ENCODE peak calls at places on chromosomes 6 and 20, in seven cellular contexts. One of them, this sample, is unnamed.

GRCh38 chr6:27374824-27375612 is 13.5 kb upstream of the ZNF391 start:
- DNase-seq in GM23338: peak
- DNase-seq in activated naive CD4-positive, alpha-beta T cell: peak
- DNase-seq in stimulated activated CD4-positive, alpha-beta T cell treated with anti-CD3 and anti-CD28 coated beads, Interleukin-4, amount 100 ng/mL, for 24 hours: peak
- DNase-seq in aorta: peak
- DNase-seq in cerebellar cortex: peak
- DNase-seq in fibroblast of the conjunctiva: peak
- DNase-seq in this sample: peak

GRCh38 chr6:33206027-33206863 is 1.8 kb downstream of the HSD17B8 start:
- DNase-seq in activated naive CD4-positive, alpha-beta T cell: no peak
- DNase-seq in cerebellar cortex: no peak
- DNase-seq in GM23338: no peak
- DNase-seq in aorta: no peak
- DNase-seq in fibroblast of the conjunctiva: no peak
- DNase-seq in stimulated activated CD4-positive, alpha-beta T cell treated with anti-CD3 and anti-CD28 coated beads, Interleukin-4, amount 100 ng/mL, for 24 hours: no peak
- DNase-seq in this sample: no peak

GRCh38 chr6:154277578-154278128 is 79.0 kb downstream of the IPCEF1 start:
- DNase-seq in aorta: no peak
- DNase-seq in cerebellar cortex: no peak
- DNase-seq in fibroblast of the conjunctiva: no peak
- DNase-seq in stimulated activated CD4-positive, alpha-beta T cell treated with anti-CD3 and anti-CD28 coated beads, Interleukin-4, amount 100 ng/mL, for 24 hours: peak
- DNase-seq in activated naive CD4-positive, alpha-beta T cell: no peak
- DNase-seq in GM23338: no peak
- DNase-seq in this sample: no peak

GRCh38 chr6:52087498-52087999 is at the start of gene PKHD1:
- DNase-seq in activated naive CD4-positive, alpha-beta T cell: no peak
- DNase-seq in fibroblast of the conjunctiva: no peak
- DNase-seq in stimulated activated CD4-positive, alpha-beta T cell treated with anti-CD3 and anti-CD28 coated beads, Interleukin-4, amount 100 ng/mL, for 24 hours: no peak
- DNase-seq in GM23338: peak
- DNase-seq in cerebellar cortex: peak
- DNase-seq in aorta: no peak
- DNase-seq in this sample: no peak

GRCh38 chr20:32582659-32583580 is 2.2 kb downstream of the NOL4L start:
- DNase-seq in stimulated activated CD4-positive, alpha-beta T cell treated with anti-CD3 and anti-CD28 coated beads, Interleukin-4, amount 100 ng/mL, for 24 hours: no peak
- DNase-seq in cerebellar cortex: no peak
- DNase-seq in GM23338: peak
- DNase-seq in aorta: no peak
- DNase-seq in fibroblast of the conjunctiva: no peak
- DNase-seq in activated naive CD4-positive, alpha-beta T cell: no peak
- DNase-seq in this sample: no peak

GRCh38 chr20:10508468-10509251 is 73.6 kb downstream of the SLX4IP start:
- DNase-seq in activated naive CD4-positive, alpha-beta T cell: no peak
- DNase-seq in stimulated activated CD4-positive, alpha-beta T cell treated with anti-CD3 and anti-CD28 coated beads, Interleukin-4, amount 100 ng/mL, for 24 hours: no peak
- DNase-seq in aorta: peak
- DNase-seq in cerebellar cortex: no peak
- DNase-seq in fibroblast of the conjunctiva: no peak
- DNase-seq in GM23338: no peak
- DNase-seq in this sample: no peak

GRCh38 chr6:108781419-108782110 is 66.7 kb upstream of the ARMC2 start:
- DNase-seq in cerebellar cortex: peak
- DNase-seq in aorta: no peak
- DNase-seq in activated naive CD4-positive, alpha-beta T cell: no peak
- DNase-seq in stimulated activated CD4-positive, alpha-beta T cell treated with anti-CD3 and anti-CD28 coated beads, Interleukin-4, amount 100 ng/mL, for 24 hours: no peak
- DNase-seq in GM23338: peak
- DNase-seq in fibroblast of the conjunctiva: no peak
- DNase-seq in this sample: no peak

GRCh38 chr20:18585134-18585533 is 2.7 kb upstream of the DTD1 start:
- DNase-seq in GM23338: peak
- DNase-seq in stimulated activated CD4-positive, alpha-beta T cell treated with anti-CD3 and anti-CD28 coated beads, Interleukin-4, amount 100 ng/mL, for 24 hours: no peak
- DNase-seq in aorta: no peak
- DNase-seq in activated naive CD4-positive, alpha-beta T cell: no peak
- DNase-seq in fibroblast of the conjunctiva: peak
- DNase-seq in cerebellar cortex: no peak
- DNase-seq in this sample: no peak

GRCh38 chr6:166006593-166007301 is 160.9 kb downstream of the TBXT start:
- DNase-seq in GM23338: peak
- DNase-seq in activated naive CD4-positive, alpha-beta T cell: no peak
- DNase-seq in aorta: no peak
- DNase-seq in cerebellar cortex: peak
- DNase-seq in stimulated activated CD4-positive, alpha-beta T cell treated with anti-CD3 and anti-CD28 coated beads, Interleukin-4, amount 100 ng/mL, for 24 hours: no peak
- DNase-seq in fibroblast of the conjunctiva: no peak
- DNase-seq in this sample: no peak

GRCh38 chr20:41632896-41633295 is 14.7 kb upstream of the CHD6 start:
- DNase-seq in cerebellar cortex: no peak
- DNase-seq in stimulated activated CD4-positive, alpha-beta T cell treated with anti-CD3 and anti-CD28 coated beads, Interleukin-4, amount 100 ng/mL, for 24 hours: no peak
- DNase-seq in fibroblast of the conjunctiva: no peak
- DNase-seq in activated naive CD4-positive, alpha-beta T cell: no peak
- DNase-seq in aorta: no peak
- DNase-seq in GM23338: no peak
- DNase-seq in this sample: no peak

GRCh38 chr6:105514306-105514705 is 111.4 kb upstream of the PREP start:
- DNase-seq in GM23338: no peak
- DNase-seq in cerebellar cortex: no peak
- DNase-seq in stimulated activated CD4-positive, alpha-beta T cell treated with anti-CD3 and anti-CD28 coated beads, Interleukin-4, amount 100 ng/mL, for 24 hours: no peak
- DNase-seq in fibroblast of the conjunctiva: no peak
- DNase-seq in activated naive CD4-positive, alpha-beta T cell: no peak
- DNase-seq in aorta: no peak
- DNase-seq in this sample: no peak